ENCODE peak calls at places on chromosome 1, in nine cellular contexts. T is NCI-H2107; G is putamen; I is GM06990; U is NCI-H2029; L is GDM1; P is stimulated activated CD4-positive, alpha-beta T cell treated with anti-CD3 and anti-CD28 coated beads, Interleukin-12 subunit alpha, Interleukin-12 subunit beta, amount 100 ng/mL, for 48 hours; R is progenitor cell of endocrine pancreas; F is transverse colon. W is an unnamed sample.

GRCh38 chr1:12148958-12149790 is 17.6 kb upstream of the TNFRSF1B start:
- DNase-seq in T (no peak), G (no peak), I (no peak), U (no peak), L (no peak), P (no peak), R (no peak), F (no peak), W (no peak)

GRCh38 chr1:165903672-165904071 is 76.3 kb downstream of the UCK2 start:
- DNase-seq in T (no peak), G (no peak), I (no peak), U (peak; percentile 36), L (peak; percentile 23), P (no peak), R (no peak), F (peak; percentile 36), W (no peak)

GRCh38 chr1:116711061-116711582 is 43.1 kb upstream of the CD2 start:
- DNase-seq in T (no peak), G (no peak), I (no peak), U (peak; percentile 61), L (peak; percentile 13), P (peak; percentile 8), R (no peak), F (no peak), W (no peak)

GRCh38 chr1:87224209-87224608 is 104.5 kb upstream of the LMO4 start:
- DNase-seq in T (no peak), G (no peak), I (no peak), U (no peak), L (no peak), P (no peak), R (no peak), F (no peak), W (no peak)

GRCh38 chr1:156836041-156836654 is 19.5 kb upstream of the SH2D2A start:
- DNase-seq in T (no peak), G (no peak), I (peak; percentile 70), U (no peak), L (no peak), P (no peak), R (no peak), F (no peak), W (no peak)

GRCh38 chr1:180228648-180229482 is 1.2 kb upstream of the LHX4 start:
- DNase-seq in T (peak; percentile 23), G (no peak), I (peak; percentile 32), U (no peak), L (peak; percentile 24), P (no peak), R (no peak), F (no peak), W (no peak)

GRCh38 chr1:63882048-63882704 is 108.4 kb downstream of the ROR1 start:
- DNase-seq in T (no peak), G (peak; percentile 65), I (no peak), U (no peak), L (no peak), P (no peak), R (no peak), F (no peak), W (no peak)

GRCh38 chr1:9826616-9827015 is 2.9 kb upstream of the CLSTN1 start:
- DNase-seq in T (no peak), G (no peak), I (no peak), U (no peak), L (no peak), P (no peak), R (no peak), F (no peak), W (no peak)